ENCODE peak calls at places on chromosome 19, in five cellular contexts. N is SK-N-SH, Q is K562, J is GM12878, R is A549. X is an unnamed sample.

GRCh38 chr19:939439-939838 is 13.6 kb downstream of the ARID3A start:
- DNase-seq in J (no peak), R (no peak), N (no peak), Q (peak; percentile 42), X (no peak)

GRCh38 chr19:29483641-29483920 is 42.2 kb upstream of the VSTM2B start:
- DNase-seq in N (no peak), R (no peak), J (no peak), Q (no peak), X (no peak)

GRCh38 chr19:49749055-49749716 is 13.9 kb downstream of the TSKS start:
- DNase-seq in N (peak; percentile 58), R (no peak), Q (peak; percentile 43), J (no peak), X (peak; percentile 37)

GRCh38 chr19:920051-920857 is 3.1 kb downstream of the KISS1R start:
- DNase-seq in Q (no peak), R (no peak), N (no peak), J (no peak), X (no peak)

GRCh38 chr19:7970716-7971448 is 27.4 kb upstream of the TIMM44 start:
- DNase-seq in Q (peak; percentile 62), J (no peak), N (peak; percentile 81), R (peak; percentile 37), X (peak; percentile 28)

GRCh38 chr19:51295382-51296126 is 15.9 kb upstream of the IGLON5 start:
- DNase-seq in Q (no peak), R (no peak), J (no peak), N (no peak), X (no peak)

GRCh38 chr19:44694184-44694579 is 4.8 kb upstream of the CEACAM16 start:
- DNase-seq in Q (peak; percentile 71), J (no peak), R (no peak), N (no peak), X (no peak)

GRCh38 chr19:45346449-45346848 is 5.9 kb downstream of the KLC3 start:
- DNase-seq in R (no peak), N (no peak), J (no peak), Q (peak; percentile 62), X (no peak)

GRCh38 chr19:49333426-49334288 is 1.5 kb upstream of the CD37 start:
- DNase-seq in R (no peak), Q (no peak), J (peak; percentile 84), N (no peak), X (peak; percentile 40)

GRCh38 chr19:36041831-36042230 is 9.2 kb upstream of the CLIP3 start:
- DNase-seq in N (no peak), J (no peak), R (peak; percentile 72), Q (no peak), X (peak; percentile 82)

GRCh38 chr19:10876459-10877240 is 5.3 kb downstream of the CARM1 start:
- DNase-seq in J (peak; percentile 79), R (no peak), Q (no peak), N (no peak), X (no peak)

GRCh38 chr19:52923782-52924593 is 760 bp upstream of the ZNF888 start:
- DNase-seq in N (no peak), Q (peak; percentile 89), R (no peak), J (no peak), X (no peak)

GRCh38 chr19:34835952-34836351 is 62.9 kb upstream of the ZNF599 start:
- DNase-seq in R (no peak), N (no peak), J (no peak), Q (no peak), X (no peak)

GRCh38 chr19:2865334-2866221 is 1.6 kb upstream of the ZNF556 start:
- DNase-seq in Q (peak; percentile 72), R (no peak), J (no peak), N (no peak), X (no peak)

GRCh38 chr19:34979819-34980640 is 16.0 kb upstream of the ZNF792 start:
- DNase-seq in J (no peak), N (no peak), Q (peak; percentile 27), R (no peak), X (no peak)

DNA sequence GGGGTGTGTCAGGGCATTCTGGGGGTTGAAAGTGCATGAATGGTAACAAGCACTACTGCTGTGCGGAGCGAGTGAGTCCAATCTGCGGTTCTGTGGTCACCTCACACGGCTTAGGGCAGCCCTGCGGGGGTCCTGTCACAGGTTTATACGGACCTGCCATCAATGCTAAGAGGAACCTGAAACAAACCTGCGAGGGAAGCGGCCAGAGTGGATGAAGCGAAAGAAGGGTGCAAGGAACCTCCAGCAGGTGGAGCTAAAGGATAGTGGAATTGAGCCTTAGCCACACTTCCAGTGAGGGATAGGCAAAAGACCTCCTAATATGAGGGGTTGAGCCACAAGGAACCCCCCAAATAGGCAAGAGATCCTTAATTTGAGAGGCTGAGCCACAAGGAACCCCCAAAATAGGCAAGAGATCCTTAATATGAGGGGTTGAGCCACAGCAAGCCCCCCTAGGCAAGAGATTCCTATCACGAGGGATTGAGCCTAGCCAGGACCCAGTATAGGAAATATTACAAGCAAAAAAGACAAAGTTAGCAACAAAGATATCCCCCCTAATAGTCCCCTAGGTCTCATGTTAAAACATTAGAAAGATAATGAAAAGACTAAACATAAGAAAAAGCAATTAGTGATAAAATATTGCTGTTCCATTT is 6.3 kb upstream of the ZNF69 start:
- DNase-seq in R (peak; percentile 12), J (peak; percentile 17), N (peak; percentile 70), Q (peak; percentile 77), X (peak; percentile 51)
- TF ChIP-seq RCOR1 in R (no peak), J (no peak), N (no peak), Q (no peak), X (no peak)

DNA sequence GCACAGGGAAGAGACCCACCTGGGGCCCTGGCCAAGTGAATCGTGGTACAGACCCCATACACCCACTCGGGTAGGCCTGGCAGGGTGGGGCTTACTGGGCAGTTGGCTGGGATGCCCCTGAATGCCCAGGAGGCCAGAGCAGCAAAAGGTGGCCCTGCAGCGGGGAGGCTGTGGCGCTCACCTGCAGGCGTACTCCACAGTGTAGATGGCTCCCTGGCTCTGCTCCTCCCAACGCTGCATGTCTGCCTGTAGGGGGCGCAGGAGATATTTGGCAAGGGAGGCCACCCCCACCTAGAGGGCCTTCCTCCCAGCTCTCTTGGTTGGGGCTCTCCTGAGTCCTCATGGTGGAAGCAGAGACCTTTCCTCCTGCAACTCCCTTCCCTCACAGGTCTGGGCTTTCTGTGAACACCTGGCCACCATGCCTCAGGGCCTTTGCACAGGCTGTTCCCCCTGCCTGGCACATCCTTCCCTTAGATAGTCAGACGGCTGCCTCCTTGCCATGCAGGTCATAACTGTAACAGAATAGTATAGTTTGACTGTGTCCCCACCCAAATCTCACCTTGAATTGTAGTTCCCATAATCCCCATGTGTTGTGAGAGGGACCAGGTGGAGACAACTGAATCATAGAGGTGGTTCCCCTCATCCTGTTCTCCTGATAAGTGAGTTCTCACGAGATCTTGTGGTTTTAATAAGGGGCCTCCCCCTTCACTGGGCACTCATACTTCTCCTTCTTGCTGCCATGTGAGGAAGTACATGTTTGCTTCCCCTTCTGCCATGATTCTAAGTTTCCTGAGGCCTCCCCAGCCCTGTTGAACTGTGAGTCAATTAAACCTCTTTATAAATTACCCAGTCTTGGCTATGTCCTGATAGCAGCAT is 5.9 kb downstream of the BORCS8 start:
- DNase-seq in N (peak; percentile 83), J (no peak), R (peak; percentile 61), Q (peak; percentile 86), X (peak; percentile 31)
- TF ChIP-seq RCOR1 in N (no peak), J (no peak), R (no peak), Q (no peak), X (no peak)

DNA sequence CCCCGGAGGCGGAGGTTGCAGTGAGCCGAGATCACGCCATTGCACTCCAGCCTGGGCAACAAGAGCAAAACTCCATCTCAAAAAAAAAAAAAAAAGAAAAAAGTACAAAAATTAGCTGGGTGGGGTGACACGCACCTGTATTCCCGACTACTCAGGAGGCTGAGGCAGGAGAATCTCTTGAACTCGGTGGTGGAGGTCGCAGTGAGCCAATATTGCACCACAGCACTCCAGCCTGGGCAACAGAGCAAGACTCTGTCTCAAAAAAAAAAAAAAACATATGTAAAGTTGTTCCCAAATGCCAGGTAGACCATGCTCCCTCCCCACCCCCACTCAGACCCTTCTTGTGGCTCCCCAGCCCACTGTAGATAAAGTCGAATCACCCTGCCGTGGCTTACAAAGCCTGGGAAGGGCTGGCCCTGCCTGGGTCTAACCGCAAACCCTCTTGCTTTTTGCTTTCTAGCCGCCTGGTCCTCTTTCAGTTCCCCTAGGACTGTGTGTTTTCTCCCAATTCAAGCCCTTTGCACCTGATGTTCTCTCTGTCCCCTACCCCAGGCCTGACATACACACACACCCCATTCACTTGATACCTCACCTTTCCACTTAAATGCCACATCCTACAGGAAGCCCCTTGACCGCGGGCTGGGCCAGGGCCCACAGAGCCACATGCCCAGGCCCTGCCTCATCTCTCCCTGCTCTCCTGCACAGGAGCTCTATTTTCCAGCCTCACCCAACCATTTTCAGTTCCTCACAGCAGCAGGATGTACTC is 34.4 kb downstream of the MAP4K1 start:
- DNase-seq in J (peak; percentile 78), R (no peak), N (peak; percentile 8), Q (no peak), X (no peak)
- TF ChIP-seq RCOR1 in J (no peak), R (no peak), N (no peak), Q (no peak), X (no peak)

GRCh38 chr19:5386841-5387240 is 46.2 kb upstream of the PTPRS start:
- DNase-seq in J (no peak), Q (no peak), N (no peak), R (no peak), X (no peak)

GRCh38 chr19:5393088-5393487 is 52.5 kb upstream of the PTPRS start:
- DNase-seq in J (no peak), R (no peak), Q (no peak), N (no peak), X (no peak)

GRCh38 chr19:5389353-5389752 is 48.7 kb upstream of the PTPRS start:
- DNase-seq in J (no peak), Q (no peak), N (no peak), R (no peak), X (no peak)

GRCh38 chr19:5392476-5392875 is 51.9 kb upstream of the PTPRS start:
- DNase-seq in N (peak; percentile 77), Q (no peak), R (no peak), J (no peak), X (no peak)

DNA sequence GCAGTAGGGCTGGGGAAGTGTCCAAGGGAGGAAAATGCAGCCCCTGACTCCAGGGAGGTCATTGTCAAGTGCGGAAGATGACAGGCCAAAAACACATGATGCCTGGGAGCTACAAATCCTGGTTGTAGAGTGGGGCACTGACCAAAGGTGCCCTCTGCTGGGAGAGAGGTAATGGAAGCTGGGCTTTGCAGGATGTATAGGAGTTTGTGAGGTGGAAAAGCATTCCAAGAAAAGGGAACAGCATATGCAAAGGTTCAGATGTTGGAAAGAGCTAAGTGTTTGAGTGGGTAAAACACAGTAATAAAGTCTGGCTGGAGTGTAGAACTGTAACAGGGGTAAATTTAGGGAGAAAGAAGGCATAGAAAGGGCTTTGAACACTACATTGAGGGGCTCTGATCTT is 46.9 kb upstream of the PTPRS start:
- DNase-seq in N (no peak), R (no peak), J (no peak), Q (no peak), X (no peak)
- TF ChIP-seq RCOR1 in N (no peak), R (no peak), J (no peak), Q (no peak), X (no peak)

DNA sequence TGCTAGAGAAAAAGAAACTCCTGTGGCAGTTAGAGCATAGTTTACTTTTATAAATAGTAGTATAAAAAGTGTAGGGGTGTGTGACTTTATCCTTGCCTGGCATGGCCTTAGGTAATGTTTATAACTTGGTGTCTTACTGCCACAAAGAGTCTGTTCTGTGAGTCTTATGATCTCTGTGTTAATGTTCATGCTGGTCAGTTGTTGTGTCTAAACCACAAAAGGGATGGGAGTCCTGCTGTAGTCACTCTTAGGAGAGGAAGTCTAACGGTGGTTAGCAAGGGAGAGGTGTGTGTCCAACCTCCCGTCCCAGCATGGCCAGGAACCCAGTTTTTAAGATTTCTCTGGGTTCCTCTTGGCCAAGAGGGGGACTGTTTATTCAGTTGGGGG is 28.2 kb downstream of the CHST8 start:
- DNase-seq in J (no peak), Q (no peak), N (no peak), R (no peak), X (no peak)
- TF ChIP-seq RCOR1 in J (no peak), Q (no peak), N (no peak), R (no peak), X (no peak)

GRCh38 chr19:41302624-41303351 is 7.2 kb upstream of the CCDC97 start:
- DNase-seq in N (no peak), Q (no peak), J (peak; percentile 47), R (no peak), X (no peak)
- TF ChIP-seq RCOR1 in N (no peak), Q (no peak), J (no peak), R (no peak), X (no peak)

X was measured in IMR-90.